ENCODE peak calls at places on chromosome 13, in eight cellular contexts. T is HFF-Myc, Q is heart right ventricle, F is Peyer's patch, W is thoracic aorta, H is glutamatergic neuron, J is lung, M is astrocyte of the spinal cord. X is an unnamed sample.

GRCh38 chr13:34698953-34699352 is 243.1 kb upstream of the NBEA start:
- DNase-seq in F (no peak), M (no peak), W (no peak), H (no peak), Q (no peak), J (no peak), T (no peak), X (no peak)

GRCh38 chr13:72437458-72437857 is 290.0 kb downstream of the MZT1 start:
- DNase-seq in H (no peak), W (no peak), T (no peak), F (no peak), M (peak; percentile 52), Q (no peak), J (no peak), X (no peak)

GRCh38 chr13:107258599-107259187 is 690.8 kb upstream of the ARGLU1 start:
- DNase-seq in M (no peak), T (no peak), F (no peak), W (no peak), H (no peak), J (no peak), Q (no peak), X (no peak)

GRCh38 chr13:37869506-37869755 is 141 bp downstream of the TRPC4 start:
- DNase-seq in T (no peak), Q (no peak), H (peak; percentile 15), F (no peak), W (no peak), M (no peak), J (no peak), X (peak; percentile 44)

GRCh38 chr13:47256618-47257017 is 359.8 kb upstream of the HTR2A start:
- DNase-seq in M (peak; percentile 71), J (no peak), T (peak; percentile 24), H (no peak), F (no peak), W (no peak), Q (no peak), X (no peak)

GRCh38 chr13:26679945-26680516 is 80.6 kb downstream of the GPR12 start:
- DNase-seq in W (no peak), H (peak; percentile 50), J (no peak), Q (no peak), T (no peak), M (peak; percentile 39), F (no peak), X (no peak)

GRCh38 chr13:79799049-79799448 is 318.1 kb downstream of the NDFIP2 start:
- DNase-seq in F (no peak), M (no peak), J (no peak), W (no peak), H (no peak), T (no peak), Q (no peak), X (no peak)

GRCh38 chr13:26855071-26855470 is 94.5 kb upstream of the GPR12 start:
- DNase-seq in H (no peak), T (no peak), J (no peak), M (no peak), F (no peak), W (no peak), Q (no peak), X (no peak)

GRCh38 chr13:100290165-100290801 is 201.4 kb downstream of the PCCA start:
- DNase-seq in J (no peak), M (peak; percentile 27), Q (no peak), W (no peak), F (no peak), H (no peak), T (peak; percentile 20), X (no peak)

GRCh38 chr13:27918041-27918917 is 1.5 kb upstream of the PDX1 start:
- DNase-seq in J (no peak), H (peak; percentile 26), F (no peak), T (no peak), W (no peak), Q (no peak), M (no peak), X (no peak)

GRCh38 chr13:63124863-63125262 is 1709.2 kb upstream of the PCDH20 start:
- DNase-seq in T (no peak), F (no peak), H (no peak), W (no peak), M (peak; percentile 55), J (no peak), Q (no peak), X (no peak)

GRCh38 chr13:44978328-44978727 is 10.9 kb downstream of the NUFIP1 start:
- DNase-seq in T (no peak), W (no peak), J (no peak), M (no peak), F (no peak), Q (no peak), H (no peak), X (no peak)
- TF ChIP-seq CTCF in T (no peak), W (no peak), J (no peak), M (peak; percentile 8), F (no peak), Q (no peak), H (peak; percentile 15), X (peak; percentile 39)

GRCh38 chr13:29801737-29802305 is 48.6 kb downstream of the UBL3 start:
- DNase-seq in T (no peak), Q (no peak), M (no peak), F (no peak), J (no peak), W (no peak), H (no peak), X (no peak)
- TF ChIP-seq CTCF in T (no peak), Q (no peak), M (no peak), F (no peak), J (no peak), W (no peak), H (no peak), X (no peak)

GRCh38 chr13:97849305-97849704 is 104.2 kb upstream of the IPO5 start:
- DNase-seq in M (peak; percentile 37), Q (no peak), J (no peak), T (peak; percentile 7), H (no peak), F (no peak), W (no peak), X (no peak)
- TF ChIP-seq CTCF in M (peak; percentile 53), Q (no peak), J (no peak), T (peak; percentile 33), H (no peak), F (no peak), W (no peak), X (no peak)

DNA sequence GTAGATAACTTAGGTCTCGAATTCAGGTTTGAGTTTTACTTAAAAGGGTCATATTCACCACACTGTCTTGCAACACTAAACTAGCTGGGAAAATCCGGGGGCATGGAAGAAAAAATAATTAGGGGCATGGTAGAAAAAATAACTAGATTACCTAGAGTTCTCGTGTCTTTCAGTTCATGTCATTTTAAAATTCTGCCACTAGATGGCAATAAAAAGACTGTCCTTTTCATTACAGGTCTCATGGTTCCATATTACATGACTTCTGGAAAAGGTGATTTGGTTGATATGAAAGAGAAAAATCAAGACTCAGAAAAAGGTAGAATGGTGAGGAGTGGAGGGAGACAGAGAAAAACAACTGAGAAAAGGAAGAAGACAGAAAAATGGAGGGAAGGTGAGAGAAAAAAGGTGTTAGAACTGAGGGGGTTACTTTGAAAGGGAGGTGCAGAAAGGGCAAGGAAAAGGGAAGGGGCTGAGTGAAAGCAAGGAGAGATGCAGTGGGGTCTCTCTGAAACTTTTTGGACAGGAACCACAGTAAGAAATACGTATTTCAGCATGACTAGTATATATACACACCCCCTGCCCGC is 299.0 kb downstream of the KLF12 start:
- DNase-seq in Q (no peak), T (peak; percentile 21), W (no peak), J (no peak), M (peak; percentile 59), F (no peak), H (no peak), X (no peak)
- TF ChIP-seq CTCF in Q (peak; percentile 61), T (peak; percentile 39), W (peak; percentile 76), J (peak; percentile 41), M (peak; percentile 50), F (peak; percentile 81), H (peak; percentile 76), X (peak; percentile 80)

DNA sequence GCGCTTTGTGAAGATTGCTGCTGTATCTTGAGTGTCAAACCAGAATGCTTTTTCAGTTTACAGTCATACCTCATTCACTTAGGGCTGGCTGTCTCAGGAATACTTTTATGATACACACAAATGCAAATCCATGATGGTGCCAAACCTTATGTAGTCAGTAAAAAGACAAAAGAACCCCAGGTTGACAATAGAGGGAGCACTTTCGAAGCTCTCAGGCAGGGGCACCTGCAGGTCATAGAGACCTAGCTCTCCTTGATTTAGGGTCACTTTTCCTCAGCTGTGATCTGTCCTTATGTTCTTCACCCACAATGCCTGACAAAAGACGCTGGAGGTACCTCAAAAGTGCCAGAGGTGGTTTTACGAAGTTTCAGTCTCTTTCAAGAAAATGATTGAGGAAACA is 172.2 kb downstream of the DNAJC15 start:
- DNase-seq in J (no peak), W (no peak), T (no peak), M (no peak), F (no peak), Q (no peak), H (no peak), X (no peak)
- TF ChIP-seq CTCF in J (no peak), W (no peak), T (peak; percentile 21), M (peak; percentile 16), F (no peak), Q (no peak), H (no peak), X (no peak)

DNA sequence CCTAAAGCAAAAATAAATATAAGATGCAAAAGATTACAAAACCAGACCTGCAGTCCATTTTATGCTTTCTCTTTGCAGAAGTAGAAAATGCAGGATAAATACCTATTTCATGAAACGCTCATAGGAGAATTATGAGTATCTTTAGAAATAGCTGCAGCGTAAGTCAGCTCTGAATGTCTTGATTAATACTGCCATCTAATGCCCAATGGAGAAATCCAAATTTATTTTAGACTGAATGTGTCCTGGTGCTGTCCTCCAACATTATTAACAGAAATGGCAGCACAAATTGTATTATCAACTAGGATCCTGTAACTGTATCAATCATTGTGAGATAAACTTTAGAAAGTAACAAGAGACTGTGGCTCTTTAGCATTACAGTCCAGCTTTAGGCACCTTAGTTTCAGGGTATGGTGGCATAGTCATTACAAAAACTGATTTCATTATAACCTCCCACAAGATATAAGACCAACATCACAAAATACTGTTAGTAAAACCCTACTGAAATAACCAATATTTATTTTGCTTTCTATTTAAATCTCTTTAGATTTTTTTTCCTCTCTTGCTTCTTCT is 162.1 kb upstream of the MIR17HG start:
- DNase-seq in M (peak; percentile 46), Q (no peak), H (no peak), F (no peak), T (no peak), W (no peak), J (no peak), X (no peak)
- TF ChIP-seq CTCF in M (peak; percentile 23), Q (no peak), H (no peak), F (peak; percentile 19), T (no peak), W (peak; percentile 40), J (no peak), X (no peak)

GRCh38 chr13:24737042-24737441 is 26.9 kb upstream of the RNF17 start:
- DNase-seq in W (no peak), J (no peak), T (no peak), H (no peak), Q (no peak), F (no peak), M (no peak), X (no peak)
- TF ChIP-seq CTCF in W (no peak), J (no peak), T (no peak), H (no peak), Q (no peak), F (no peak), M (no peak), X (no peak)

DNA sequence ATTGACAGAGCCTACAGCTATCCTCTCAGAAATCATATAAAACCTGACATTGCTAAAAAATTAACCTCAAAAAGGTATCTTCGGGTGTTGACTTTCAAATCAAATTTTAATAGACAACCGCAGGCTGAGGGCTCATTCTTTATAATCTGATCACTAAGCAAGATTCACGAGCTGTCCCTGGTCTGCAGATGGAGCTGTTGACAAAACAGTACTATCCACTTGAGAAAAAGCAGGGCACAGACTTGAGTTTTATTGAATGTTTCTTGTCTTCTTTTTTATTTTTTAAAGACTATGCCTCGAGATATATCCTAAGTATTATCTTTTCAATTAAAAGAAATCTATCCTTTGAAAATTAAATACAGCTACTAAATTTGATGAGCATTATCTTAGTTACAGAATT is 540.5 kb downstream of the PCDH9 start:
- DNase-seq in T (no peak), M (peak; percentile 54), Q (no peak), J (no peak), H (no peak), W (no peak), F (no peak), X (no peak)
- TF ChIP-seq CTCF in T (no peak), M (peak; percentile 54), Q (no peak), J (no peak), H (no peak), W (no peak), F (no peak), X (no peak)